ENCODE peak calls at places on chromosome 17, in ten cellular contexts. M is DMS153; I is NCI-H1417; E is NCI-H1105; U is stimulated activated CD4-positive, alpha-beta T cell treated with anti-CD3 and anti-CD28 coated beads, Interleukin-15, amount 100 ng/mL, for 24 hours; D is IMR-90; K is NCI-H1048; W is lung microvascular endothelial cell; Y is Jurkat, Clone E6-1; P is prostate gland. Z is an unnamed sample.

GRCh38 chr17:41645371-41646063 is 21.1 kb upstream of the KRT17 start:
- DNase-seq in I (no peak), P (no peak), D (peak; percentile 78), Y (no peak), M (no peak), K (no peak), U (no peak), E (no peak), W (peak; percentile 47), Z (no peak)

GRCh38 chr17:66938656-66939055 is 25.9 kb upstream of the CACNG4 start:
- DNase-seq in P (no peak), K (no peak), W (no peak), M (no peak), E (no peak), D (no peak), I (no peak), U (no peak), Y (no peak), Z (no peak)

GRCh38 chr17:6534846-6535514 is 21.4 kb downstream of the PITPNM3 start:
- DNase-seq in K (no peak), P (no peak), E (no peak), W (no peak), U (no peak), I (no peak), D (no peak), M (no peak), Y (no peak), Z (no peak)

GRCh38 chr17:61458491-61459433 is 6.5 kb downstream of the TBX4 start:
- DNase-seq in Y (no peak), E (no peak), M (no peak), D (no peak), W (no peak), U (no peak), I (no peak), K (no peak), P (no peak), Z (peak; percentile 23)

GRCh38 chr17:60613325-60613724 is 13.3 kb downstream of the PPM1D start:
- DNase-seq in M (no peak), K (no peak), I (no peak), E (no peak), U (no peak), D (no peak), P (no peak), Y (no peak), W (no peak), Z (no peak)

GRCh38 chr17:61477204-61477834 is 25.1 kb downstream of the TBX4 start:
- DNase-seq in E (no peak), M (no peak), D (no peak), K (no peak), W (no peak), I (no peak), U (no peak), Y (no peak), P (no peak), Z (no peak)

GRCh38 chr17:50683434-50684287 is 24.1 kb downstream of the ANKRD40 start:
- DNase-seq in K (no peak), M (no peak), I (no peak), Y (no peak), E (no peak), W (no peak), U (no peak), P (no peak), D (no peak), Z (no peak)

GRCh38 chr17:7355053-7355452 is at the start of gene TMEM95:
- DNase-seq in E (no peak), Y (no peak), W (no peak), I (no peak), D (no peak), P (no peak), U (no peak), K (no peak), M (no peak), Z (no peak)

GRCh38 chr17:80464486-80464885 is 11.9 kb downstream of the NPTX1 start:
- DNase-seq in U (no peak), Y (no peak), W (no peak), P (no peak), E (no peak), K (no peak), D (no peak), I (no peak), M (no peak), Z (no peak)

GRCh38 chr17:32936894-32937500 is 9.0 kb downstream of the TMEM98 start:
- DNase-seq in Y (peak; percentile 48), M (peak; percentile 7), D (peak; percentile 70), I (peak; percentile 19), K (peak; percentile 49), E (peak; percentile 59), P (peak; percentile 72), U (peak; percentile 81), W (peak; percentile 89), Z (no peak)

GRCh38 chr17:67108411-67108810 is 64.1 kb downstream of the CACNG1 start:
- DNase-seq in K (no peak), P (no peak), Y (no peak), M (no peak), W (no peak), I (no peak), D (no peak), E (no peak), U (no peak), Z (no peak)

GRCh38 chr17:64773836-64774761 is 112.0 kb upstream of the SMURF2 start:
- DNase-seq in M (peak; percentile 92), Y (no peak), P (peak; percentile 70), E (peak; percentile 72), D (peak; percentile 75), W (peak; percentile 38), I (peak; percentile 65), U (peak; percentile 38), K (no peak), Z (peak; percentile 79)

GRCh38 chr17:80798595-80799552 is 192.8 kb upstream of the CHMP6 start:
- DNase-seq in U (no peak), K (no peak), P (no peak), E (no peak), Y (no peak), W (no peak), M (no peak), D (no peak), I (no peak), Z (no peak)

GRCh38 chr17:79836952-79837887 is 2.0 kb downstream of the CBX4 start:
- DNase-seq in E (no peak), U (peak; percentile 76), W (peak; percentile 87), D (peak; percentile 74), Y (peak; percentile 84), P (peak; percentile 90), I (no peak), K (no peak), M (peak; percentile 66), Z (no peak)

GRCh38 chr17:75814900-75815373 is 29.3 kb downstream of the UNC13D start:
- DNase-seq in K (no peak), E (no peak), P (no peak), U (no peak), W (peak; percentile 30), D (peak; percentile 79), I (no peak), Y (no peak), M (no peak), Z (peak; percentile 84)

GRCh38 chr17:17351901-17352781 is 49.0 kb downstream of the NT5M start:
- DNase-seq in Y (no peak), K (no peak), E (no peak), W (peak; percentile 86), U (no peak), M (no peak), P (no peak), I (no peak), D (peak; percentile 48), Z (no peak)

GRCh38 chr17:43583332-43583731 is 37.2 kb upstream of the ETV4 start:
- DNase-seq in M (no peak), E (no peak), P (no peak), D (no peak), U (no peak), W (no peak), K (no peak), I (no peak), Y (no peak), Z (no peak)

GRCh38 chr17:31610301-31610910 is 218.9 kb downstream of the RAB11FIP4 start:
- DNase-seq in E (no peak), Y (no peak), D (no peak), P (no peak), M (no peak), I (no peak), K (no peak), W (no peak), U (no peak), Z (no peak)

GRCh38 chr17:32192379-32192778 is 50.1 kb downstream of the RHOT1 start:
- DNase-seq in U (no peak), E (no peak), M (no peak), I (no peak), P (no peak), K (no peak), W (no peak), Y (no peak), D (peak; percentile 73), Z (no peak)

GRCh38 chr17:60170835-60171752 is 21.3 kb downstream of the CA4 start:
- DNase-seq in M (peak; percentile 65), D (peak; percentile 36), E (no peak), I (peak; percentile 83), Y (peak; percentile 9), W (peak; percentile 54), K (no peak), P (no peak), U (no peak), Z (no peak)

GRCh38 chr17:57582881-57583756 is 162.0 kb downstream of the CCDC182 start:
- DNase-seq in D (no peak), E (no peak), U (no peak), Y (no peak), W (no peak), M (no peak), K (no peak), I (no peak), P (peak; percentile 48), Z (no peak)

GRCh38 chr17:11950771-11951519 is 46.3 kb downstream of the ZNF18 start:
- DNase-seq in E (no peak), M (no peak), Y (no peak), D (no peak), W (no peak), P (no peak), I (no peak), K (no peak), U (no peak), Z (peak; percentile 23)

GRCh38 chr17:5283531-5284315 is 1.6 kb downstream of the RABEP1 start:
- DNase-seq in K (no peak), M (no peak), P (no peak), U (no peak), E (no peak), I (no peak), W (no peak), D (peak; percentile 19), Y (no peak), Z (no peak)

GRCh38 chr17:17970699-17971430 is 1.3 kb downstream of the TOM1L2 start:
- DNase-seq in U (no peak), I (no peak), M (no peak), K (no peak), P (peak; percentile 54), Y (no peak), E (no peak), D (no peak), W (no peak), Z (no peak)

GRCh38 chr17:77455111-77455877 is 314.5 kb downstream of the SEC14L1 start:
- DNase-seq in K (no peak), M (no peak), D (peak; percentile 96), P (no peak), U (peak; percentile 69), I (no peak), Y (no peak), W (no peak), E (no peak), Z (no peak)

GRCh38 chr17:17877548-17878358 is 41.0 kb upstream of the SREBF1 start:
- DNase-seq in M (no peak), I (peak; percentile 51), U (no peak), P (peak; percentile 87), W (peak; percentile 97), Y (no peak), D (peak; percentile 90), K (no peak), E (no peak), Z (peak; percentile 94)

GRCh38 chr17:63626551-63627228 is 4.5 kb downstream of the MAP3K3 start:
- DNase-seq in U (no peak), K (no peak), D (peak; percentile 34), P (no peak), Y (no peak), W (peak; percentile 22), E (no peak), I (no peak), M (no peak), Z (peak; percentile 13)